ENCODE peak calls at places on chromosome 16, in eight cellular contexts. G is ovary, B is fibroblast of the aortic adventitia, Z is anterior cingulate cortex, S is Kasumi-1, U is COR-L47, N is HCT116, E is HEK293T. D is an unnamed sample.

GRCh38 chr16:8173111-8173644 is 417.1 kb downstream of the TMEM114 start:
- DNase-seq in Z (peak), U (peak), N (peak), B (peak), E (peak), G (peak), S (peak), D (peak)

GRCh38 chr16:1564325-1564724 is 30.9 kb downstream of the TMEM204 start:
- DNase-seq in N (no peak), Z (no peak), B (no peak), S (no peak), U (no peak), G (no peak), E (no peak), D (no peak)

GRCh38 chr16:61900482-61900881 is 135.8 kb downstream of the CDH8 start:
- DNase-seq in U (no peak), E (no peak), G (no peak), Z (no peak), N (no peak), B (no peak), S (no peak), D (no peak)

GRCh38 chr16:59170065-59170712 is 436.1 kb upstream of the GOT2 start:
- DNase-seq in N (no peak), E (no peak), G (no peak), U (no peak), B (no peak), S (no peak), Z (no peak), D (no peak)

GRCh38 chr16:87694441-87695125 is 71.2 kb downstream of the KLHDC4 start:
- DNase-seq in B (no peak), U (no peak), E (no peak), G (no peak), S (no peak), N (no peak), Z (no peak), D (no peak)

GRCh38 chr16:3548445-3548844 is 28.8 kb downstream of the NLRC3 start:
- DNase-seq in Z (no peak), N (no peak), S (no peak), B (no peak), U (no peak), G (no peak), E (no peak), D (no peak)

GRCh38 chr16:64121473-64121872 is 1000.4 kb downstream of the CDH11 start:
- DNase-seq in S (no peak), Z (no peak), U (no peak), B (no peak), N (no peak), G (no peak), E (no peak), D (no peak)

GRCh38 chr16:19479302-19479721 is 42.6 kb downstream of the GDE1 start:
- DNase-seq in S (no peak), N (no peak), G (no peak), U (no peak), Z (no peak), E (no peak), B (no peak), D (peak)

GRCh38 chr16:86432691-86433090 is 77.6 kb upstream of the FOXF1 start:
- DNase-seq in S (no peak), E (no peak), U (no peak), N (no peak), B (peak), Z (no peak), G (no peak), D (no peak)

GRCh38 chr16:57637020-57637419 is 8.6 kb downstream of the ADGRG1 start:
- DNase-seq in N (no peak), E (no peak), G (no peak), B (no peak), U (no peak), Z (no peak), S (no peak), D (no peak)

GRCh38 chr16:67594256-67594915 is 32.1 kb downstream of the CTCF start:
- DNase-seq in B (no peak), E (no peak), G (no peak), Z (no peak), S (no peak), U (no peak), N (no peak), D (no peak)

GRCh38 chr16:83473926-83474660 is 333.7 kb upstream of the HSBP1 start:
- DNase-seq in G (no peak), N (no peak), B (no peak), E (no peak), Z (no peak), U (no peak), S (no peak), D (no peak)

GRCh38 chr16:12531937-12532336 is 271.8 kb downstream of the CPPED1 start:
- DNase-seq in G (no peak), N (no peak), E (no peak), U (no peak), B (no peak), Z (no peak), S (no peak), D (peak)

GRCh38 chr16:19223235-19223847 is 55.3 kb downstream of the SYT17 start:
- DNase-seq in U (no peak), N (peak), B (no peak), S (peak), G (no peak), Z (no peak), E (peak), D (no peak)

GRCh38 chr16:58684001-58684353 is 593 bp downstream of the SLC38A7 start:
- DNase-seq in B (peak), S (no peak), G (no peak), Z (no peak), U (no peak), N (no peak), E (no peak), D (no peak)

GRCh38 chr16:89471225-89471624 is 19.1 kb downstream of the ANKRD11 start:
- DNase-seq in B (peak), E (no peak), N (no peak), G (no peak), S (no peak), U (no peak), Z (no peak), D (no peak)

GRCh38 chr16:16005725-16006124 is 56.3 kb downstream of the ABCC1 start:
- DNase-seq in S (no peak), G (no peak), U (no peak), B (no peak), N (no peak), E (no peak), Z (no peak), D (no peak)

GRCh38 chr16:12062343-12063003 is 85.9 kb downstream of the SNX29 start:
- DNase-seq in S (peak), N (peak), U (no peak), B (peak), G (peak), E (no peak), Z (no peak), D (no peak)

GRCh38 chr16:85316321-85316919 is 204.1 kb upstream of the CIBAR2 start:
- DNase-seq in S (peak), U (peak), G (peak), N (peak), E (peak), Z (peak), B (peak), D (no peak)

GRCh38 chr16:86565644-86566511 is 751 bp upstream of the FOXC2 start:
- DNase-seq in U (no peak), Z (no peak), G (no peak), S (no peak), N (no peak), B (no peak), E (no peak), D (no peak)

GRCh38 chr16:65540913-65541312 is 419.1 kb upstream of the CDH11 start:
- DNase-seq in E (no peak), Z (no peak), B (no peak), U (no peak), N (no peak), S (no peak), G (no peak), D (no peak)

GRCh38 chr16:3173892-3174617 is 13.9 kb upstream of the OR1F1 start:
- DNase-seq in G (no peak), S (peak), U (peak), B (no peak), Z (no peak), N (no peak), E (peak), D (peak)

GRCh38 chr16:67199011-67199807 is at the start of gene ELMO3:
- DNase-seq in U (no peak), G (peak), N (no peak), E (no peak), S (no peak), B (no peak), Z (no peak), D (peak)

GRCh38 chr16:252366-253337 is 18.0 kb downstream of the FAM234A start:
- DNase-seq in Z (no peak), G (no peak), E (no peak), U (no peak), S (peak), B (peak), N (no peak), D (no peak)

GRCh38 chr16:46673320-46674013 is 15.5 kb downstream of the VPS35 start:
- DNase-seq in N (peak), Z (no peak), G (no peak), B (peak), U (peak), S (peak), E (peak), D (peak)

GRCh38 chr16:4052801-4053662 is 63.2 kb downstream of the ADCY9 start:
- DNase-seq in E (no peak), G (no peak), S (peak), U (peak), B (peak), N (peak), Z (peak), D (no peak)

GRCh38 chr16:27400751-27401620 is 988 bp upstream of the IL21R start:
- DNase-seq in Z (no peak), B (peak), E (no peak), G (no peak), S (peak), U (no peak), N (no peak), D (no peak)

GRCh38 chr16:21324267-21324666 is 46.2 kb upstream of the CRYM start:
- DNase-seq in E (no peak), Z (no peak), S (no peak), G (no peak), B (no peak), N (no peak), U (no peak), D (no peak)